ENCODE peak calls at places on chromosomes 4 and X, in ten cellular contexts. L is left ventricle myocardium superior; T is Kasumi-1; I is activated T-helper 9 cell treated with anti-CD3 and anti-CD28 coated beads, Interleukin-2, amount 50 U/mL, for 16 hours; S is astrocyte of the spinal cord; O is HCT116; C is cardiac muscle cell; U is ovary; J is stimulated activated CD4-positive, alpha-beta T cell treated with anti-CD3 and anti-CD28 coated beads, Interleukin-15, amount 100 ng/mL, for 1 hour; D is PC-9. M is an unnamed sample.

GRCh38 chr4:40283968-40284367 is 51.2 kb upstream of the CHRNA9 start:
- DNase-seq in S (peak; percentile 80), D (no peak), L (no peak), U (no peak), O (peak; percentile 91), C (no peak), J (peak; percentile 49), I (peak; percentile 72), T (no peak), M (no peak)

GRCh38 chr4:170675568-170676262 is 586.0 kb upstream of the AADAT start:
- DNase-seq in C (no peak), T (no peak), J (no peak), O (no peak), S (peak; percentile 41), D (no peak), L (no peak), I (no peak), U (no peak), M (no peak)

GRCh38 chr4:184355111-184355604 is 119.2 kb downstream of the IRF2 start:
- DNase-seq in L (peak; percentile 44), U (no peak), C (peak; percentile 96), J (no peak), D (no peak), T (peak; percentile 99), I (no peak), S (peak; percentile 82), O (peak; percentile 7), M (no peak)

GRCh38 chrX:49257846-49258748 is 6.4 kb downstream of the FOXP3 start:
- DNase-seq in O (no peak), T (no peak), C (no peak), D (no peak), L (no peak), U (no peak), J (no peak), S (no peak), I (no peak), M (no peak)

GRCh38 chr4:186019264-186019663 is 49.7 kb upstream of the TLR3 start:
- DNase-seq in T (no peak), U (no peak), S (no peak), J (no peak), I (no peak), C (no peak), L (no peak), O (no peak), D (no peak), M (no peak)

GRCh38 chrX:105297041-105297440 is 76.5 kb upstream of the TEX13A start:
- DNase-seq in L (no peak), C (no peak), D (no peak), J (no peak), I (no peak), O (no peak), U (no peak), T (no peak), S (no peak), M (no peak)

GRCh38 chr4:80058740-80059139 is 14.3 kb downstream of the ANTXR2 start:
- DNase-seq in U (no peak), I (no peak), O (no peak), D (no peak), S (peak; percentile 43), C (peak; percentile 16), T (peak; percentile 99), L (no peak), J (no peak), M (no peak)

GRCh38 chr4:70945452-70946055 is 43.4 kb downstream of the MOB1B start:
- DNase-seq in S (no peak), I (no peak), O (no peak), D (no peak), J (no peak), C (no peak), T (no peak), U (no peak), L (no peak), M (no peak)

GRCh38 chr4:7680731-7681130 is 246.0 kb upstream of the PSAPL1 start:
- DNase-seq in L (no peak), I (no peak), O (no peak), C (no peak), T (no peak), D (no peak), J (no peak), U (no peak), S (no peak), M (no peak)

GRCh38 chr4:7424553-7425111 is 10.1 kb downstream of the PSAPL1 start:
- DNase-seq in U (no peak), C (no peak), L (no peak), O (no peak), I (no peak), J (no peak), S (no peak), D (no peak), T (no peak), M (no peak)

GRCh38 chr4:154487144-154487543 is 4.5 kb downstream of the DCHS2 start:
- DNase-seq in U (no peak), O (no peak), D (no peak), L (no peak), C (no peak), S (no peak), J (no peak), I (no peak), T (no peak), M (peak; percentile 54)